ENCODE peak calls at places on chromosomes 5 and 9, in seven cellular contexts. T, R, V, Y, K, W and F are unnamed samples.

GRCh38 chr9:101311759-101312420 is 72.9 kb downstream of the BAAT start:
- DNase-seq in R (peak; percentile 89), V (peak; percentile 83), Y (no peak), K (peak; percentile 9), W (no peak), T (peak; percentile 52), F (peak; percentile 86)

GRCh38 chr5:91361055-91361701 is 21.9 kb downstream of the ARRDC3 start:
- DNase-seq in K (peak; percentile 22), T (no peak), R (no peak), V (no peak), Y (no peak), W (no peak), F (peak; percentile 61)

GRCh38 chr5:37807902-37808301 is 31.9 kb downstream of the GDNF start:
- DNase-seq in T (no peak), R (no peak), K (no peak), V (no peak), W (no peak), Y (no peak), F (no peak)

GRCh38 chr9:91063471-91063870 is 261.9 kb downstream of the SYK start:
- DNase-seq in V (no peak), W (no peak), R (no peak), K (no peak), T (no peak), Y (no peak), F (no peak)

GRCh38 chr9:135961811-135962695 is 880 bp upstream of the UBAC1 start:
- DNase-seq in K (no peak), T (no peak), V (no peak), Y (no peak), R (no peak), W (no peak), F (peak; percentile 3)

GRCh38 chr5:79702606-79703380 is 13.2 kb downstream of the CMYA5 start:
- DNase-seq in Y (no peak), R (no peak), V (no peak), T (no peak), W (no peak), K (no peak), F (peak; percentile 12)

GRCh38 chr5:107894361-107894760 is 223.6 kb upstream of the EFNA5 start:
- DNase-seq in V (no peak), K (no peak), Y (no peak), W (no peak), R (no peak), T (no peak), F (no peak)

GRCh38 chr9:7266911-7267555 is 509.3 kb downstream of the KDM4C start:
- DNase-seq in Y (peak; percentile 73), R (no peak), K (no peak), W (no peak), V (no peak), T (no peak), F (no peak)

GRCh38 chr5:1871441-1871840 is 11.3 kb downstream of the IRX4 start:
- DNase-seq in Y (no peak), T (no peak), K (no peak), V (no peak), R (no peak), W (no peak), F (no peak)

GRCh38 chr9:81559741-81560140 is 129.6 kb downstream of the TLE1 start:
- DNase-seq in Y (no peak), T (peak; percentile 84), K (no peak), W (no peak), R (peak; percentile 77), V (peak; percentile 65), F (no peak)

GRCh38 chr5:66171349-66172344 is 27.5 kb downstream of the SREK1 start:
- DNase-seq in W (peak; percentile 3), Y (no peak), K (peak; percentile 11), T (peak; percentile 16), R (peak; percentile 50), V (no peak), F (peak; percentile 85)

GRCh38 chr5:128539038-128539429 is 989 bp upstream of the FBN2 start:
- DNase-seq in W (no peak), V (no peak), Y (no peak), R (peak; percentile 41), K (peak; percentile 20), T (no peak), F (no peak)

GRCh38 chr9:98010450-98010849 is 27.3 kb downstream of the ANP32B start:
- DNase-seq in K (no peak), W (no peak), T (no peak), R (peak; percentile 54), V (no peak), Y (peak; percentile 32), F (no peak)

GRCh38 chr5:16538001-16538400 is 72.4 kb upstream of the ZNF622 start:
- DNase-seq in V (no peak), W (no peak), K (no peak), Y (no peak), T (no peak), R (no peak), F (no peak)

GRCh38 chr5:54226215-54226614 is 84.2 kb downstream of the ARL15 start:
- DNase-seq in R (no peak), T (no peak), V (no peak), K (no peak), Y (no peak), W (no peak), F (no peak)

GRCh38 chr5:43193171-43193951 is 1.3 kb downstream of the NIM1K start:
- DNase-seq in W (no peak), K (no peak), Y (no peak), T (peak; percentile 75), R (peak; percentile 78), V (peak; percentile 3), F (peak; percentile 49)

GRCh38 chr9:116549061-116549664 is 137.9 kb upstream of the TRIM32 start:
- DNase-seq in R (peak; percentile 89), T (peak; percentile 85), Y (peak; percentile 62), K (no peak), V (peak; percentile 83), W (peak; percentile 24), F (peak; percentile 7)

GRCh38 chr5:42404366-42404765 is 18.9 kb upstream of the GHR start:
- DNase-seq in W (no peak), R (no peak), T (no peak), V (no peak), Y (no peak), K (no peak), F (no peak)

GRCh38 chr9:36485647-36486453 is 85.8 kb upstream of the RNF38 start:
- DNase-seq in V (no peak), K (no peak), R (no peak), Y (peak; percentile 35), W (peak; percentile 6), T (no peak), F (no peak)

GRCh38 chr5:75584641-75585040 is 26.6 kb upstream of the ANKDD1B start:
- DNase-seq in K (no peak), Y (no peak), R (no peak), W (no peak), V (no peak), T (no peak), F (no peak)

GRCh38 chr9:2771661-2772060 is 54.4 kb downstream of the KCNV2 start:
- DNase-seq in W (no peak), V (no peak), K (no peak), R (no peak), T (no peak), Y (no peak), F (no peak)

GRCh38 chr9:133168432-133168831 is 4.7 kb upstream of the GBGT1 start:
- DNase-seq in W (no peak), T (no peak), V (no peak), Y (peak; percentile 12), K (no peak), R (peak; percentile 80), F (no peak)

GRCh38 chr9:133169102-133169501 is 5.4 kb upstream of the GBGT1 start:
- DNase-seq in T (no peak), Y (no peak), K (no peak), V (no peak), R (no peak), W (no peak), F (no peak)

GRCh38 chr9:133173056-133173455 is 9.3 kb upstream of the GBGT1 start:
- DNase-seq in W (no peak), V (no peak), K (no peak), Y (no peak), R (no peak), T (no peak), F (no peak)

GRCh38 chr9:133171161-133171955 is 7.6 kb upstream of the GBGT1 start:
- DNase-seq in Y (peak; percentile 13), W (no peak), T (no peak), R (no peak), V (no peak), K (no peak), F (no peak)

GRCh38 chr9:133170716-133171115 is 7.0 kb upstream of the GBGT1 start:
- DNase-seq in Y (no peak), R (no peak), K (no peak), T (no peak), W (no peak), V (no peak), F (no peak)
- H3K4me3 ChIP-seq in Y (no peak overlapping the region), R (no peak overlapping the region), K (no peak overlapping the region), T (no peak overlapping the region), W (no peak overlapping the region), V (no peak overlapping the region), F (no peak overlapping the region)

GRCh38 chr9:129080608-129081387 is at the start of gene DOLPP1:
- DNase-seq in R (peak; percentile 99), W (peak; percentile 99), T (peak; percentile 93), K (peak; percentile 99), Y (peak; percentile 98), V (peak; percentile 96), F (peak; percentile 99)

GRCh38 chr9:129080312-129080607 is 651 bp upstream of the DOLPP1 start:
- DNase-seq in Y (no peak), K (no peak), R (no peak), W (no peak), V (no peak), T (no peak), F (no peak)

GRCh38 chr9:129081388-129081889 is 528 bp downstream of the DOLPP1 start:
- DNase-seq in V (no peak), T (no peak), W (no peak), R (no peak), Y (no peak), K (no peak), F (peak; percentile 20)

GRCh38 chr9:129078691-129079503 is 2.0 kb upstream of the DOLPP1 start:
- DNase-seq in W (no peak), Y (peak; percentile 82), T (no peak), R (no peak), K (no peak), V (no peak), F (no peak)

DNA sequence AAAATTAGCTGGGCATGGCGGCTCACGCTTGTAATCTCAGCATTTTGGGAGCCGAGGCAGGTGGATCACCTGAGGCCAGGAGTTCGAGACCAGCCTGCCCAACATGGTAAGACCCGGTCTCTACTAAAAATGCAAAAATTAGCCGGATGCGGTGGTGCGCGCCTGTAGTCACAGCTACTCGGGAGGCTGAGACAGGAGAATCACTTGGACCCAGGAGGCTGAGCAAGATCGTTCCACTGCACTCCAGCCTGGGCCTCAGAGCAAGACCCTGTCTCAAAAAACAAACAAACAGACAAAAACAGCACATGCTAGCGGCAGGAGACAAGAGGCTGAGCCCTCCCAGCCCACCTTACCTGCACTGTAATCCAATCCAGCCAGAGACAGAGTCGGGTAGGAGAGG is 1.1 kb upstream of the DOLPP1 start:
- DNase-seq in R (no peak), T (no peak), K (no peak), Y (no peak), W (no peak), V (no peak), F (no peak)
- H3K4me3 ChIP-seq in R (peak overlapping the region; percentile 53), T (peak overlapping the region; percentile 87), K (peak overlapping the region; percentile 63), Y (peak overlapping the region; percentile 81), W (peak overlapping the region; percentile 78), V (no peak overlapping the region), F (peak overlapping the region; percentile 93)

GRCh38 chr5:5271606-5272321 is 131.6 kb downstream of the ADAMTS16 start:
- DNase-seq in V (no peak), R (no peak), W (no peak), T (no peak), Y (no peak), K (no peak), F (no peak)
- H3K4me3 ChIP-seq in V (no peak overlapping the region), R (no peak overlapping the region), W (peak overlapping the region; percentile 26), T (peak overlapping the region; percentile 23), Y (no peak overlapping the region), K (no peak overlapping the region), F (no peak overlapping the region)

GRCh38 chr9:121185774-121186403 is 15.8 kb downstream of the RAB14 start:
- DNase-seq in V (no peak), W (no peak), R (no peak), T (no peak), Y (no peak), K (no peak), F (peak; percentile 41)
- H3K4me3 ChIP-seq in V (no peak overlapping the region), W (no peak overlapping the region), R (no peak overlapping the region), T (no peak overlapping the region), Y (no peak overlapping the region), K (no peak overlapping the region), F (no peak overlapping the region)